ENCODE peak calls at places on chromosome 21, in eight cellular contexts. One of them, this sample, is unnamed.

GRCh38 chr21:34904526-34905298 is 144.4 kb downstream of the RUNX1 start:
- DNase-seq in stomach: no peak
- DNase-seq in cardiac muscle cell: no peak
- DNase-seq in esophagus squamous epithelium: no peak
- DNase-seq in upper lobe of right lung: no peak
- DNase-seq in kidney: no peak
- DNase-seq in PC-3: no peak
- DNase-seq in prostate gland: no peak
- DNase-seq in this sample: no peak

GRCh38 chr21:26451014-26451740 is 121.9 kb downstream of the CYYR1 start:
- DNase-seq in kidney: no peak
- DNase-seq in upper lobe of right lung: no peak
- DNase-seq in stomach: no peak
- DNase-seq in prostate gland: no peak
- DNase-seq in PC-3: no peak
- DNase-seq in cardiac muscle cell: no peak
- DNase-seq in esophagus squamous epithelium: no peak
- DNase-seq in this sample: no peak

GRCh38 chr21:26962516-26963305 is 4.2 kb downstream of the ADAMTS5 start:
- DNase-seq in esophagus squamous epithelium: no peak
- DNase-seq in PC-3: no peak
- DNase-seq in kidney: no peak
- DNase-seq in upper lobe of right lung: no peak
- DNase-seq in prostate gland: no peak
- DNase-seq in cardiac muscle cell: no peak
- DNase-seq in stomach: no peak
- DNase-seq in this sample: no peak

GRCh38 chr21:27555996-27556395 is 589.1 kb upstream of the ADAMTS5 start:
- DNase-seq in PC-3: no peak
- DNase-seq in kidney: no peak
- DNase-seq in stomach: no peak
- DNase-seq in prostate gland: no peak
- DNase-seq in esophagus squamous epithelium: no peak
- DNase-seq in cardiac muscle cell: no peak
- DNase-seq in upper lobe of right lung: no peak
- DNase-seq in this sample: no peak

GRCh38 chr21:34330055-34330454 is 33.8 kb upstream of the KCNE2 start:
- DNase-seq in prostate gland: no peak
- DNase-seq in cardiac muscle cell: no peak
- DNase-seq in esophagus squamous epithelium: no peak
- DNase-seq in stomach: no peak
- DNase-seq in upper lobe of right lung: no peak
- DNase-seq in kidney: peak
- DNase-seq in PC-3: no peak
- DNase-seq in this sample: no peak

GRCh38 chr21:28822882-28823335 is 169.8 kb downstream of the LTN1 start:
- DNase-seq in prostate gland: peak
- DNase-seq in cardiac muscle cell: no peak
- DNase-seq in stomach: no peak
- DNase-seq in upper lobe of right lung: no peak
- DNase-seq in PC-3: peak
- DNase-seq in esophagus squamous epithelium: no peak
- DNase-seq in kidney: no peak
- DNase-seq in this sample: no peak

GRCh38 chr21:35664683-35665082 is 395.6 kb downstream of the SETD4 start:
- DNase-seq in stomach: no peak
- DNase-seq in prostate gland: no peak
- DNase-seq in cardiac muscle cell: no peak
- DNase-seq in upper lobe of right lung: no peak
- DNase-seq in PC-3: peak
- DNase-seq in esophagus squamous epithelium: no peak
- DNase-seq in kidney: no peak
- DNase-seq in this sample: no peak

GRCh38 chr21:22224261-22224660 is 1226.1 kb downstream of the NCAM2 start:
- DNase-seq in cardiac muscle cell: no peak
- DNase-seq in upper lobe of right lung: no peak
- DNase-seq in esophagus squamous epithelium: no peak
- DNase-seq in kidney: no peak
- DNase-seq in stomach: no peak
- DNase-seq in PC-3: no peak
- DNase-seq in prostate gland: no peak
- DNase-seq in this sample: no peak

GRCh38 chr21:39400173-39400572 is 45.4 kb downstream of the LCA5L start:
- DNase-seq in prostate gland: no peak
- DNase-seq in PC-3: no peak
- DNase-seq in stomach: no peak
- DNase-seq in esophagus squamous epithelium: no peak
- DNase-seq in kidney: no peak
- DNase-seq in cardiac muscle cell: no peak
- DNase-seq in upper lobe of right lung: no peak
- DNase-seq in this sample: no peak

GRCh38 chr21:38628426-38628825 is 130.1 kb upstream of the ERG start:
- DNase-seq in stomach: no peak
- DNase-seq in esophagus squamous epithelium: no peak
- DNase-seq in PC-3: no peak
- DNase-seq in cardiac muscle cell: no peak
- DNase-seq in kidney: no peak
- DNase-seq in upper lobe of right lung: no peak
- DNase-seq in prostate gland: no peak
- DNase-seq in this sample: no peak

GRCh38 chr21:34992736-34993135 is 56.4 kb downstream of the RUNX1 start:
- DNase-seq in kidney: no peak
- DNase-seq in cardiac muscle cell: no peak
- DNase-seq in stomach: no peak
- DNase-seq in PC-3: no peak
- DNase-seq in esophagus squamous epithelium: no peak
- DNase-seq in prostate gland: no peak
- DNase-seq in upper lobe of right lung: no peak
- DNase-seq in this sample: no peak

GRCh38 chr21:40120944-40121575 is 253.8 kb downstream of the PCP4 start:
- DNase-seq in upper lobe of right lung: no peak
- DNase-seq in cardiac muscle cell: peak
- DNase-seq in esophagus squamous epithelium: no peak
- DNase-seq in prostate gland: no peak
- DNase-seq in stomach: no peak
- DNase-seq in kidney: no peak
- DNase-seq in PC-3: peak
- DNase-seq in this sample: no peak

GRCh38 chr21:42684109-42684916 is 30.9 kb downstream of the PDE9A start:
- DNase-seq in stomach: no peak
- DNase-seq in upper lobe of right lung: peak
- DNase-seq in prostate gland: no peak
- DNase-seq in kidney: no peak
- DNase-seq in cardiac muscle cell: no peak
- DNase-seq in PC-3: peak
- DNase-seq in esophagus squamous epithelium: no peak
- DNase-seq in this sample: no peak

GRCh38 chr21:19198801-19199200 is 795.2 kb upstream of the TMPRSS15 start:
- DNase-seq in kidney: no peak
- DNase-seq in PC-3: peak
- DNase-seq in upper lobe of right lung: no peak
- DNase-seq in prostate gland: no peak
- DNase-seq in cardiac muscle cell: no peak
- DNase-seq in stomach: no peak
- DNase-seq in esophagus squamous epithelium: no peak
- DNase-seq in this sample: no peak

GRCh38 chr21:39180429-39181019 is 2.7 kb downstream of the PSMG1 start:
- DNase-seq in PC-3: peak
- DNase-seq in cardiac muscle cell: no peak
- DNase-seq in upper lobe of right lung: no peak
- DNase-seq in stomach: no peak
- DNase-seq in kidney: no peak
- DNase-seq in prostate gland: no peak
- DNase-seq in esophagus squamous epithelium: no peak
- DNase-seq in this sample: no peak

GRCh38 chr21:20902511-20902910 is 95.7 kb upstream of the NCAM2 start:
- DNase-seq in kidney: no peak
- DNase-seq in upper lobe of right lung: no peak
- DNase-seq in prostate gland: no peak
- DNase-seq in PC-3: no peak
- DNase-seq in cardiac muscle cell: no peak
- DNase-seq in stomach: no peak
- DNase-seq in esophagus squamous epithelium: no peak
- DNase-seq in this sample: no peak
- H3K4me3 ChIP-seq in kidney: no peak
- H3K4me3 ChIP-seq in upper lobe of right lung: no peak
- H3K4me3 ChIP-seq in prostate gland: no peak
- H3K4me3 ChIP-seq in PC-3: no peak
- H3K4me3 ChIP-seq in cardiac muscle cell: no peak
- H3K4me3 ChIP-seq in stomach: no peak
- H3K4me3 ChIP-seq in esophagus squamous epithelium: no peak
- H3K4me3 ChIP-seq in this sample: no peak

DNA sequence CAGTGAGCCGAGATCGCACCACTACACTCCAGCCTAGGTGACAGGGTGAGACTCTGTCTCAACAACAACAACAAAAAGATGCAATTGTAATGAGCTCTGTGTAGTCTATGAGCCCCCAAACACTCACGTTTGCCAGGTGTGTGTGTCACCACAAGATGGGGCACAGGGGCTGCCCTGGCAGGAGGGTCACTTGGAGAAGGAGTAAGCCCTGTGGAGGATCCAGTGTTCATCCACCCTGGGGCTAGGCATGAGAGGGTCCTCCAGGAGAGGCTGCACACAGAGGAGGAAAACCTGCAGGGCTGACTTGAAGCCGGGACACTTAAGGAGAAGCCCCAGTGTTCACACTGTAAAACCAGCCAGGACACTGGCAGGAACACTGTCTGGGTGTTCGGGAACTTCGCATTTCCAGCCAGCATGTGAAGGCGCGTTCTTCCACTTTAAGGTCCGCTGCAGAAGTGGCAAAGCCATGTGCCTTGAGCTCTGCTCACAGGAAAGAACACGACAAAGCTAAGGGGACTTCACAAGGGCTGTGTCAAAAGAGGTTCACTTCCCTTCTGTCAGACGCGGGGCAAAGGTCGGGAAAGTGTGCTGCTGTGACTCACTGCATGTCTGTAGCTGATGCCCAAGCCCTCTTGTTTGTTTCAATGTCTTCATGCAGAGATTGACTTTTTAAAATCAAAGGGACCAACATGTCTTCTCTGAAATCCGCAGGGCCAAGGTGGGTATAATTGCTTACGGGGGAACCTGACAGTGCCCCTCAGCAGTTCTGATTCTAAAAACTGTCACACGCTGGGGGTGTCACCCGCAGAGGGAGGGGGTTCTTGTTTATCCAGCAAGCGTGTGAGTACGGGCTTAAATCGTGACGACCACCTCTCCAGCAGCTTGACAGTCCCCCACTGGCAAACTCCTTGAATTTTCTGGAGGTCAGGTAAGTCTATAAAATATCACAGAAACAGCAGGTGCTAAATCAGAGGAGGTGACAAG is 102.8 kb downstream of the RIPK4 start:
- DNase-seq in upper lobe of right lung: no peak
- DNase-seq in esophagus squamous epithelium: no peak
- DNase-seq in stomach: no peak
- DNase-seq in kidney: no peak
- DNase-seq in prostate gland: no peak
- DNase-seq in PC-3: peak
- DNase-seq in cardiac muscle cell: peak
- DNase-seq in this sample: no peak
- TF ChIP-seq CTCF in upper lobe of right lung: no peak
- TF ChIP-seq CTCF in esophagus squamous epithelium: no peak
- TF ChIP-seq CTCF in stomach: no peak
- TF ChIP-seq CTCF in kidney: no peak
- TF ChIP-seq CTCF in prostate gland: no peak
- TF ChIP-seq CTCF in PC-3: no peak
- TF ChIP-seq CTCF in cardiac muscle cell: no peak
- TF ChIP-seq CTCF in this sample: no peak

GRCh38 chr21:46298083-46298412 is 11.9 kb downstream of the YBEY start:
- DNase-seq in PC-3: no peak
- DNase-seq in kidney: no peak
- DNase-seq in esophagus squamous epithelium: no peak
- DNase-seq in stomach: no peak
- DNase-seq in upper lobe of right lung: no peak
- DNase-seq in prostate gland: no peak
- DNase-seq in cardiac muscle cell: no peak
- DNase-seq in this sample: no peak
- H3K27ac ChIP-seq in PC-3: no peak
- H3K27ac ChIP-seq in kidney: peak
- H3K27ac ChIP-seq in esophagus squamous epithelium: peak
- H3K27ac ChIP-seq in stomach: peak
- H3K27ac ChIP-seq in upper lobe of right lung: no peak
- H3K27ac ChIP-seq in prostate gland: peak
- H3K27ac ChIP-seq in cardiac muscle cell: no peak
- H3K27ac ChIP-seq in this sample: peak

DNA sequence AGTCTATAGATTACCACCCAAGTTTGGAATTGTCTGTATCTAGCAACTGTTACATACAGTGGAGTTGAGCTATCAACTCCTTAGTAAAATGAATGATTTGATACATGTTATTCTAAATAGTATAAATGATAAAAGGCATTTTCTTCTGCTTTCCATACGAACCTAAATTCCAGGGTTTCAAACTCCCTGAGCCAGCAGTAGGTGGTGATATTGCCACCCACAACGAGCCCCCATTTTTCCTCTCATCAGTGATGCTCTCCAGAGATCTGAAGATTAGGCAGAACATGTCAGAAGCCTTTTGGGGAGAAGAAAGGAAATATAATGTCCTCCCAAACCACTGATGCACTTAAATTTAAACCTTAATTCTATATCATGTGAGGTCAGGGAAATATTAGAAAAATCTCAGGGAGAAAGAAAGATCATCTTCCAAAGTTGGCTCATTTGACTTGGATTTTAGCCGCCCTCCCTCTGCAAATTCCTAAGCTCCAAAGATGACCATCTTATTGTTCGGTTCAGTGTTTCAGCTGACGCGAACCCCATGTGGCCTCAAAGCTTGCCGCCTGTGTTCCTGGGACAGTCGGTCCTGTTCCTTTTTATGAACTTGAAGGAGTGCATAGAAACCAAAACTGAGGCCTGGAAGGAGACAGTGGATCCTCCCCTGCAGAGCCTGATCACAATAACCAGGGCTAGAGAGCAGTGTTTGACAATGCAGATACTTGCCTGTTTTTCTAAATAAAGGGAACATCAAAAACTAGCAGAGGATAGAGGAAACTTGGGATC is 2.3 kb downstream of the EVA1C start:
- DNase-seq in upper lobe of right lung: no peak
- DNase-seq in stomach: no peak
- DNase-seq in prostate gland: no peak
- DNase-seq in PC-3: peak
- DNase-seq in kidney: no peak
- DNase-seq in esophagus squamous epithelium: no peak
- DNase-seq in cardiac muscle cell: no peak
- DNase-seq in this sample: no peak
- H3K4me3 ChIP-seq in upper lobe of right lung: peak
- H3K4me3 ChIP-seq in stomach: peak
- H3K4me3 ChIP-seq in prostate gland: peak
- H3K4me3 ChIP-seq in PC-3: peak
- H3K4me3 ChIP-seq in kidney: no peak
- H3K4me3 ChIP-seq in esophagus squamous epithelium: peak
- H3K4me3 ChIP-seq in cardiac muscle cell: no peak
- H3K4me3 ChIP-seq in this sample: peak

This sample was measured in right atrium auricular region.